ENCODE peak calls at places on chromosomes 6 and 20, in six cellular contexts. E, O, A, G, L and I are unnamed samples. For H3K36me3, the result is how much of the 10 kb centered on the place peaks cover.

GRCh38 chr6:117451607-117452164 is 25.9 kb upstream of the ROS1 start:
- DNase-seq in E (peak), O (no peak), A (peak), G (no peak), L (no peak), I (no peak)

GRCh38 chr6:34015576-34015975 is 130.3 kb downstream of the GRM4 start:
- DNase-seq in E (peak), O (peak), A (peak), G (no peak), L (no peak), I (peak)

GRCh38 chr6:64085126-64085525 is 449.5 kb downstream of the PHF3 start:
- DNase-seq in E (no peak), O (no peak), A (no peak), G (no peak), L (no peak), I (no peak)

GRCh38 chr20:58891076-58891685 is 38.7 kb downstream of the GNAS start:
- DNase-seq in E (peak), O (peak), A (peak), G (peak), L (peak), I (peak)

GRCh38 chr20:5001174-5002076 is at the start of gene SLC23A2:
- DNase-seq in E (peak), O (peak), A (peak), G (peak), L (peak), I (peak)

GRCh38 chr6:169411722-169412121 is 158.1 kb upstream of the THBS2 start:
- DNase-seq in E (no peak), O (no peak), A (no peak), G (no peak), L (no peak), I (no peak)

GRCh38 chr20:32605167-32605656 is 20.1 kb upstream of the NOL4L start:
- DNase-seq in E (peak), O (no peak), A (peak), G (no peak), L (no peak), I (peak)

GRCh38 chr20:63736893-63737689 is 627 bp downstream of the LIME1 start:
- DNase-seq in E (no peak), O (peak), A (no peak), G (peak), L (peak), I (peak)

GRCh38 chr20:62590301-62591121 is 51.8 kb upstream of the SLCO4A1 start:
- DNase-seq in E (peak), O (no peak), A (peak), G (peak), L (no peak), I (no peak)

GRCh38 chr20:45968801-45969711 is 2.9 kb downstream of the ZNF335 start:
- DNase-seq in E (peak), O (peak), A (no peak), G (no peak), L (peak), I (no peak)

GRCh38 chr6:67141012-67141411 is 1434.0 kb upstream of the EYS start:
- DNase-seq in E (no peak), O (no peak), A (no peak), G (no peak), L (no peak), I (no peak)

GRCh38 chr20:33465536-33466302 is 22.2 kb upstream of the SNTA1 start:
- DNase-seq in E (no peak), O (no peak), A (no peak), G (no peak), L (no peak), I (no peak)

GRCh38 chr6:169248521-169248971 is 5.1 kb downstream of the THBS2 start:
- DNase-seq in E (no peak), O (peak), A (no peak), G (peak), L (no peak), I (no peak)

GRCh38 chr6:11096109-11096508 is 2.5 kb downstream of the SMIM13 start:
- DNase-seq in E (peak), O (no peak), A (peak), G (no peak), L (no peak), I (peak)

GRCh38 chr6:3749390-3749978 is 2.0 kb downstream of the PXDC1 start:
- DNase-seq in E (no peak), O (no peak), A (no peak), G (no peak), L (peak), I (no peak)
- H3K4me3 ChIP-seq in E (peak), O (peak), A (no peak), G (peak), L (peak), I (no peak)

GRCh38 chr6:15507746-15508145 is 155.1 kb downstream of the DTNBP1 start:
- DNase-seq in E (no peak), O (peak), A (no peak), G (no peak), L (no peak), I (no peak)

GRCh38 chr6:15506066-15506465 is 156.8 kb downstream of the DTNBP1 start:
- DNase-seq in E (no peak), O (peak), A (no peak), G (no peak), L (no peak), I (no peak)

GRCh38 chr6:15505463-15505918 is 157.3 kb downstream of the DTNBP1 start:
- DNase-seq in E (no peak), O (peak), A (no peak), G (no peak), L (no peak), I (no peak)

GRCh38 chr6:15508363-15509330 is 154.2 kb downstream of the DTNBP1 start:
- DNase-seq in E (no peak), O (peak), A (no peak), G (no peak), L (no peak), I (no peak)

DNA sequence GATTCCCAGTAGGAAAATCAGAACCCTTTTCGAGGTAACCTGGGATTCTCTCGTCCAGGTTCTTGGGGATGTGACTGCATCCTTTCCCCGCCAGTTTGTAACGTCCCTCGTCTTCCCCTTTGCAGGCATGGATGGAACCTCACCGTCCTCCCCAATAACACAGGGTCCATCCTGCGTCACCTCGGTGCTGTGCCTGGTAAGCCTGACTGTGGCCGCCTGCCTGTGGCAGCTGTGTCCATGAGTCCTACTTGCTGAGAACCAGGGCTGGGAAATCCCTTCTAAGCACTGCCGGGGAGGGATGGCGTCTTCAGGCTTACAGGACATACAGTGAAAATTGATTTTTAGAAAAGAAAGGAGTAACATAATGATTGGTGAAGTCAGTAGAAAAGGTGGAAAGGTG is 155.6 kb downstream of the DTNBP1 start:
- DNase-seq in E (no peak), O (peak), A (no peak), G (no peak), L (no peak), I (no peak)
- H3K36me3 ChIP-seq in E (under half), O (under half), A (under half), G (under half), L (under half), I (half or more)

GRCh38 chr6:7900621-7901020 is 10.0 kb downstream of the TXNDC5 start:
- DNase-seq in E (no peak), O (no peak), A (no peak), G (no peak), L (no peak), I (no peak)

GRCh38 chr6:7902867-7903266 is 7.7 kb downstream of the TXNDC5 start:
- DNase-seq in E (no peak), O (no peak), A (no peak), G (no peak), L (no peak), I (no peak)

GRCh38 chr6:7902221-7902620 is 8.4 kb downstream of the TXNDC5 start:
- DNase-seq in E (no peak), O (no peak), A (no peak), G (no peak), L (no peak), I (no peak)

GRCh38 chr6:7901056-7901455 is 9.5 kb downstream of the TXNDC5 start:
- DNase-seq in E (no peak), O (no peak), A (no peak), G (no peak), L (peak), I (no peak)

GRCh38 chr6:7901780-7902179 is 8.8 kb downstream of the TXNDC5 start:
- DNase-seq in E (no peak), O (no peak), A (no peak), G (no peak), L (no peak), I (no peak)
- H3K4me3 ChIP-seq in E (no peak), O (no peak), A (no peak), G (no peak), L (no peak), I (no peak)

GRCh38 chr20:1124416-1124815 is 6.0 kb downstream of the PSMF1 start:
- DNase-seq in E (no peak), O (no peak), A (no peak), G (no peak), L (no peak), I (no peak)
- H3K36me3 ChIP-seq in E (under half), O (under half), A (under half), G (under half), L (under half), I (under half)